ENCODE peak calls at places on chromosomes 5 and 9, in five cellular contexts. T is NAMALWA, W is GM19239, L is choroid plexus epithelial cell, B is NCI-H2029 treated with DMSO at 0.1 percent for 48 hours. M is an unnamed sample.

GRCh38 chr9:90002299-90003045 is 397.7 kb downstream of the GADD45G start:
- DNase-seq in T (peak; percentile 48), W (no peak), L (no peak), B (peak; percentile 63), M (peak; percentile 15)

GRCh38 chr9:468766-469496 is 254.3 kb downstream of the DOCK8 start:
- DNase-seq in T (peak; percentile 63), W (peak; percentile 15), L (peak; percentile 15), B (no peak), M (no peak)

GRCh38 chr9:120396418-120396817 is 183.5 kb downstream of the CDK5RAP2 start:
- DNase-seq in T (no peak), W (no peak), L (no peak), B (no peak), M (no peak)

GRCh38 chr9:133116346-133117231 is 4.5 kb downstream of the RALGDS start:
- DNase-seq in T (no peak), W (no peak), L (no peak), B (no peak), M (no peak)

GRCh38 chr5:39714036-39714698 is 289.4 kb upstream of the DAB2 start:
- DNase-seq in T (peak; percentile 76), W (no peak), L (peak; percentile 87), B (no peak), M (no peak)

GRCh38 chr9:33637881-33638280 is 113.8 kb downstream of the ANKRD18B start:
- DNase-seq in T (no peak), W (no peak), L (no peak), B (no peak), M (no peak)

GRCh38 chr5:5332287-5332686 is 90.2 kb upstream of the ICE1 start:
- DNase-seq in T (no peak), W (no peak), L (no peak), B (peak; percentile 36), M (peak; percentile 75)

GRCh38 chr9:91580136-91580535 is 156.5 kb upstream of the NFIL3 start:
- DNase-seq in T (no peak), W (no peak), L (peak; percentile 79), B (no peak), M (no peak)

GRCh38 chr5:157718529-157718928 is 12.7 kb upstream of the THG1L start:
- DNase-seq in T (peak; percentile 84), W (no peak), L (peak; percentile 87), B (no peak), M (peak; percentile 0)

GRCh38 chr5:79858097-79858723 is 132.9 kb downstream of the MTX3 start:
- DNase-seq in T (peak; percentile 86), W (peak; percentile 41), L (peak; percentile 67), B (peak; percentile 19), M (peak; percentile 7)

M was measured in DMS79.